ENCODE peak calls at places on chromosome 22, in four cellular contexts. One of them, this sample, is unnamed.

GRCh38 chr22:25176799-25177198 is 22.9 kb upstream of the CRYBB3 start:
- DNase-seq in heart left ventricle: no peak
- DNase-seq in adrenal gland: no peak
- DNase-seq in HepG2: no peak
- DNase-seq in this sample: no peak

GRCh38 chr22:47213571-47214230 is 451.3 kb downstream of the TBC1D22A start:
- DNase-seq in heart left ventricle: no peak
- DNase-seq in adrenal gland: no peak
- DNase-seq in HepG2: peak
- DNase-seq in this sample: peak

GRCh38 chr22:42365337-42365865 is 66.8 kb downstream of the NFAM1 start:
- DNase-seq in heart left ventricle: no peak
- DNase-seq in adrenal gland: no peak
- DNase-seq in HepG2: no peak
- DNase-seq in this sample: peak

GRCh38 chr22:38706101-38706884 is 549 bp downstream of the GTPBP1 start:
- DNase-seq in heart left ventricle: peak
- DNase-seq in adrenal gland: peak
- DNase-seq in HepG2: no peak
- DNase-seq in this sample: peak

GRCh38 chr22:48761546-48761945 is 1066.1 kb downstream of the BRD1 start:
- DNase-seq in heart left ventricle: no peak
- DNase-seq in adrenal gland: peak
- DNase-seq in HepG2: no peak
- DNase-seq in this sample: no peak

GRCh38 chr22:26616650-26617049 is 1.2 kb downstream of the CRYBB1 start:
- DNase-seq in heart left ventricle: no peak
- DNase-seq in adrenal gland: no peak
- DNase-seq in HepG2: no peak
- DNase-seq in this sample: no peak

GRCh38 chr22:38732251-38732815 is 23.5 kb downstream of the SUN2 start:
- DNase-seq in heart left ventricle: peak
- DNase-seq in adrenal gland: no peak
- DNase-seq in HepG2: no peak
- DNase-seq in this sample: no peak

GRCh38 chr22:40541300-40541699 is 95.2 kb downstream of the MRTFA start:
- DNase-seq in heart left ventricle: no peak
- DNase-seq in adrenal gland: no peak
- DNase-seq in HepG2: no peak
- DNase-seq in this sample: no peak

GRCh38 chr22:17898375-17898774 is 124.1 kb upstream of the BID start:
- DNase-seq in heart left ventricle: no peak
- DNase-seq in adrenal gland: no peak
- DNase-seq in HepG2: no peak
- DNase-seq in this sample: no peak

GRCh38 chr22:45535400-45535799 is 32.7 kb downstream of the FBLN1 start:
- DNase-seq in heart left ventricle: no peak
- DNase-seq in adrenal gland: no peak
- DNase-seq in HepG2: no peak
- DNase-seq in this sample: no peak

GRCh38 chr22:46710842-46711241 is 27.2 kb downstream of the CERK start:
- DNase-seq in heart left ventricle: no peak
- DNase-seq in adrenal gland: no peak
- DNase-seq in HepG2: no peak
- DNase-seq in this sample: no peak

GRCh38 chr22:39600491-39601179 is 30.1 kb downstream of the CACNA1I start:
- DNase-seq in heart left ventricle: no peak
- DNase-seq in adrenal gland: no peak
- DNase-seq in HepG2: no peak
- DNase-seq in this sample: no peak

GRCh38 chr22:28873183-28873964 is 10.0 kb upstream of the ZNRF3 start:
- DNase-seq in heart left ventricle: no peak
- DNase-seq in adrenal gland: no peak
- DNase-seq in HepG2: no peak
- DNase-seq in this sample: peak

GRCh38 chr22:44698531-44699421 is 3.2 kb upstream of the PRR5 start:
- DNase-seq in heart left ventricle: peak
- DNase-seq in adrenal gland: no peak
- DNase-seq in HepG2: no peak
- DNase-seq in this sample: no peak

GRCh38 chr22:39129081-39129480 is 23.4 kb downstream of the CBX7 start:
- DNase-seq in heart left ventricle: no peak
- DNase-seq in adrenal gland: no peak
- DNase-seq in HepG2: peak
- DNase-seq in this sample: no peak

GRCh38 chr22:44587004-44587793 is 89.2 kb upstream of the RTL6 start:
- DNase-seq in heart left ventricle: peak
- DNase-seq in adrenal gland: no peak
- DNase-seq in HepG2: no peak
- DNase-seq in this sample: no peak

GRCh38 chr22:36160499-36160942 is at the start of gene APOL3:
- DNase-seq in heart left ventricle: peak
- DNase-seq in adrenal gland: peak
- DNase-seq in HepG2: no peak
- DNase-seq in this sample: peak
- H3K27ac ChIP-seq in heart left ventricle: peak
- H3K27ac ChIP-seq in adrenal gland: peak
- H3K27ac ChIP-seq in HepG2: no peak
- H3K27ac ChIP-seq in this sample: peak

GRCh38 chr22:30694171-30694637 is 470 bp upstream of the OSBP2 start:
- DNase-seq in heart left ventricle: peak
- DNase-seq in adrenal gland: peak
- DNase-seq in HepG2: no peak
- DNase-seq in this sample: peak
- TF ChIP-seq POLR2A in heart left ventricle: no peak
- TF ChIP-seq POLR2A in adrenal gland: peak
- TF ChIP-seq POLR2A in HepG2: no peak
- TF ChIP-seq POLR2A in this sample: no peak

DNA sequence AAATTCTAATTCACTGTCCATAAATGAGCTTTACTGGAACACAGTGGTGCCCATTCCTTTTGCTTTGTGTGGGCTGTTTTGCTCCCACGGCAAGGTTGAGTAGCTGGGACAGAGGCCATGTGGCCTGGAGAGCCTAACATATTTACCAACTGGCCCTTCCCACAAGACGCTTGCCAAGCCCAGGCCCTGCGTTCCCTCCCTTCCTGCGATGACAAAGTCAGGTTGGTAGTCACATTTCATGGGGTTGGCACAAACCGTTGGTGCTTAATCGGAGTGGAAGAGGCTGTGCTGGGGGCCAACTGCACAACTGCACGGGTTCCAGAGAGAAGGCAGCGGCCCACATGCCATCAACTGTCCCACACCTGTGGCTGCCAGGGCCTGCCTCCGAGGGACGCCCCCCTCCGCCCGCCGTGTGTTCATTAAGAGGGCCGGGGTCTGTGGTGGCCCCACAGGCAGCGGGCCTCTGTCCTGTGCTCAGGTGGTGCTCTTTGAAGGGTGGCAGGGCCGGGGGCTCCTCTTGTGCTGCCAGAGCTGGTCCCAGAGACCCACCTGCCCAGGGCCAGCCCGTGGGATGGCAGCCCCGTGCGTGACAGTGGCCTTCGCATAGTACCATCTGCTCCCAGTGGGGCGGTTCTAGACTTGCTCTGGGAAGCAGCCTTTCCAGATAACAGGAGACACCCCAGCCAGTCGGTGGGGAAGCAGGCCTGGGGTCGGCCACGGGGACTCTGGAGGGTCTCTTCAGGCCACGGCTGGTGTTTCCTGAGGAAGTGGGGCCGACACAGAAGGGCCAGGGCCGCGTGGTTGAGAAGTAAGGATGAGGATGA is 81.5 kb upstream of the CLDN5 start:
- DNase-seq in heart left ventricle: no peak
- DNase-seq in adrenal gland: no peak
- DNase-seq in HepG2: no peak
- DNase-seq in this sample: no peak
- TF ChIP-seq CTCF in heart left ventricle: no peak
- TF ChIP-seq CTCF in adrenal gland: no peak
- TF ChIP-seq CTCF in HepG2: no peak
- TF ChIP-seq CTCF in this sample: no peak

GRCh38 chr22:31752096-31752847 is 1.5 kb upstream of the DEPDC5 start:
- DNase-seq in heart left ventricle: no peak
- DNase-seq in adrenal gland: no peak
- DNase-seq in HepG2: no peak
- DNase-seq in this sample: peak
- H3K27ac ChIP-seq in heart left ventricle: peak
- H3K27ac ChIP-seq in adrenal gland: peak
- H3K27ac ChIP-seq in HepG2: peak
- H3K27ac ChIP-seq in this sample: peak

DNA sequence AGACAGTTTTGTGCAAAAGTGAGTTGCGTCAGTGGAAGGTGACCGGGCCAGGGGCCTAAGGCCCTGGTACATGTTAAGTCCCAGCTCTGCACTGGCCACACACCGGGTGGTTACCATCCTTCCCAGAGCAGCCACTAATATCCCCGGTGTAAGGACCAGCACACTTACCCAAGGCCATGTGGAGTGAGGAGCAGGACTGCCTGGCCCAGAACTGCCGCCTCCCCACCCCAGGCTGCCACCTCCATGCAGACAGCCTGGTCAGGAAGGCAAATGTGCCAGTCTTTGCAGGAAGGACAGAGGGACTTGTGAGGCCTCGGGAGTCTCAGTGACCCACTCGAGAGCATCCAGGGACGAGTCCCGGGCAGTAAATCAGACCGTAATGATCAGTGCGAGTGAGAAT is 102.9 kb downstream of the MORC2 start:
- DNase-seq in heart left ventricle: no peak
- DNase-seq in adrenal gland: no peak
- DNase-seq in HepG2: no peak
- DNase-seq in this sample: no peak
- TF ChIP-seq POLR2A in heart left ventricle: no peak
- TF ChIP-seq POLR2A in adrenal gland: no peak
- TF ChIP-seq POLR2A in HepG2: no peak
- TF ChIP-seq POLR2A in this sample: no peak

GRCh38 chr22:22709719-22710445 is 65.5 kb downstream of the GGTLC2 start:
- DNase-seq in heart left ventricle: no peak
- DNase-seq in adrenal gland: no peak
- DNase-seq in HepG2: no peak
- DNase-seq in this sample: peak
- TF ChIP-seq CTCF in heart left ventricle: no peak
- TF ChIP-seq CTCF in adrenal gland: peak
- TF ChIP-seq CTCF in HepG2: peak
- TF ChIP-seq CTCF in this sample: no peak

This sample was measured in testis.